ENCODE peak calls at places on chromosomes 12 and 14, in nine cellular contexts. One of them, this sample, is unnamed.
A peak's percentile ranks its signal among the peaks of the same experiment; 100 is the strongest.

GRCh38 chr12:128068211-128068610 is 198.8 kb upstream of the TMEM132C start:
- DNase-seq in mesothelial cell of epicardium: no peak
- DNase-seq in Panc1: no peak
- DNase-seq in heart right ventricle: no peak
- DNase-seq in right atrium auricular region: no peak
- DNase-seq in colonic mucosa: no peak
- DNase-seq in PC-9: no peak
- DNase-seq in CD8-positive, alpha-beta T cell: no peak
- DNase-seq in neural crest cell: no peak
- DNase-seq in this sample: no peak

GRCh38 chr12:131097247-131098177 is 143.8 kb downstream of the ADGRD1 start:
- DNase-seq in mesothelial cell of epicardium: peak; percentile 15
- DNase-seq in Panc1: no peak
- DNase-seq in heart right ventricle: peak; percentile 46
- DNase-seq in right atrium auricular region: no peak
- DNase-seq in colonic mucosa: no peak
- DNase-seq in PC-9: peak; percentile 8
- DNase-seq in CD8-positive, alpha-beta T cell: no peak
- DNase-seq in neural crest cell: no peak
- DNase-seq in this sample: no peak

GRCh38 chr12:118704517-118704916 is 276.8 kb upstream of the SRRM4 start:
- DNase-seq in mesothelial cell of epicardium: no peak
- DNase-seq in Panc1: no peak
- DNase-seq in heart right ventricle: no peak
- DNase-seq in right atrium auricular region: no peak
- DNase-seq in colonic mucosa: no peak
- DNase-seq in PC-9: no peak
- DNase-seq in CD8-positive, alpha-beta T cell: no peak
- DNase-seq in neural crest cell: no peak
- DNase-seq in this sample: no peak

GRCh38 chr14:29166507-29166906 is 399.9 kb downstream of the FOXG1 start:
- DNase-seq in mesothelial cell of epicardium: no peak
- DNase-seq in Panc1: no peak
- DNase-seq in heart right ventricle: no peak
- DNase-seq in right atrium auricular region: no peak
- DNase-seq in colonic mucosa: no peak
- DNase-seq in PC-9: no peak
- DNase-seq in CD8-positive, alpha-beta T cell: no peak
- DNase-seq in neural crest cell: no peak
- DNase-seq in this sample: no peak

GRCh38 chr12:120453977-120454376 is 7.7 kb downstream of the GATC start:
- DNase-seq in mesothelial cell of epicardium: no peak
- DNase-seq in Panc1: no peak
- DNase-seq in heart right ventricle: no peak
- DNase-seq in right atrium auricular region: no peak
- DNase-seq in colonic mucosa: no peak
- DNase-seq in PC-9: no peak
- DNase-seq in CD8-positive, alpha-beta T cell: peak; percentile 30
- DNase-seq in neural crest cell: no peak
- DNase-seq in this sample: peak; percentile 27

GRCh38 chr14:31205681-31206535 is 1.7 kb downstream of the HECTD1 start:
- DNase-seq in mesothelial cell of epicardium: no peak
- DNase-seq in Panc1: no peak
- DNase-seq in heart right ventricle: no peak
- DNase-seq in right atrium auricular region: no peak
- DNase-seq in colonic mucosa: no peak
- DNase-seq in PC-9: no peak
- DNase-seq in CD8-positive, alpha-beta T cell: no peak
- DNase-seq in neural crest cell: no peak
- DNase-seq in this sample: peak; percentile 72

GRCh38 chr14:59098377-59098776 is 90.1 kb upstream of the DAAM1 start:
- DNase-seq in mesothelial cell of epicardium: no peak
- DNase-seq in Panc1: no peak
- DNase-seq in heart right ventricle: no peak
- DNase-seq in right atrium auricular region: no peak
- DNase-seq in colonic mucosa: no peak
- DNase-seq in PC-9: peak; percentile 40
- DNase-seq in CD8-positive, alpha-beta T cell: no peak
- DNase-seq in neural crest cell: no peak
- DNase-seq in this sample: peak; percentile 94

GRCh38 chr12:47858511-47859266 is 39.0 kb upstream of the HDAC7 start:
- DNase-seq in mesothelial cell of epicardium: no peak
- DNase-seq in Panc1: no peak
- DNase-seq in heart right ventricle: no peak
- DNase-seq in right atrium auricular region: no peak
- DNase-seq in colonic mucosa: no peak
- DNase-seq in PC-9: peak; percentile 55
- DNase-seq in CD8-positive, alpha-beta T cell: no peak
- DNase-seq in neural crest cell: no peak
- DNase-seq in this sample: no peak

GRCh38 chr12:125152463-125152862 is 87.2 kb downstream of the AACS start:
- DNase-seq in mesothelial cell of epicardium: no peak
- DNase-seq in Panc1: no peak
- DNase-seq in heart right ventricle: no peak
- DNase-seq in right atrium auricular region: no peak
- DNase-seq in colonic mucosa: no peak
- DNase-seq in PC-9: no peak
- DNase-seq in CD8-positive, alpha-beta T cell: no peak
- DNase-seq in neural crest cell: no peak
- DNase-seq in this sample: no peak

GRCh38 chr14:104392396-104393198 is 187.0 kb upstream of the C14orf180 start:
- DNase-seq in mesothelial cell of epicardium: no peak
- DNase-seq in Panc1: no peak
- DNase-seq in heart right ventricle: no peak
- DNase-seq in right atrium auricular region: peak; percentile 34
- DNase-seq in colonic mucosa: peak; percentile 14
- DNase-seq in PC-9: no peak
- DNase-seq in CD8-positive, alpha-beta T cell: no peak
- DNase-seq in neural crest cell: no peak
- DNase-seq in this sample: no peak

GRCh38 chr14:66046035-66046434 is 440.1 kb upstream of the CCDC196 start:
- DNase-seq in mesothelial cell of epicardium: no peak
- DNase-seq in Panc1: no peak
- DNase-seq in heart right ventricle: no peak
- DNase-seq in right atrium auricular region: no peak
- DNase-seq in colonic mucosa: no peak
- DNase-seq in PC-9: no peak
- DNase-seq in CD8-positive, alpha-beta T cell: no peak
- DNase-seq in neural crest cell: no peak
- DNase-seq in this sample: peak; percentile 83

DNA sequence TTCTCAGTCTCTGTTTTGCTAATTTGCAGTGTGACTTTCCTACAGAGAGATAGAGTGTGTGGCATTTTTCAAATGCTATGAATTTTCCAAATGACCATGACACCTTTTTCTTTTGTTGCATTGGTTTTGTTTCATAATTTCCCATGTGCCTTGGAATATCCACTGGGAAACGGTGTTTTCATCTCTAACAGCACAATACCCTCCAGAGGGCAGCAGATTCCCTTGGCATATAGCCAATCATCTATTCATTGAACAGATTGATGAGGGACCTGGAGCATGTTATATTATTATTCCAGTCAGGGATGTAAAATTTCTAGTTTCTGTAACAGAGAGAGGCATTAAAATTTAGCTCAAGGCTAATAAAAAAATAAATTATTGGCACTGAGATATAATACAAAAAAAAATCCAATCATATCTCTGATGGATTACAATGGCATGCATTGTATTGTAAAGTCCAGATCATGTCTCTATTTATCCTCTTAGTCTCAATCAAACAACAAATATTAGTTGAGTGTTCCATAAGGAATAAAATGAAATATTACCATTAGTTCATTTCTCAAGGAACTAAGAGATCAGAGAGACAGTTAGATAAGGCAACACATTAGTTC is 29.6 kb upstream of the NTN4 start:
- DNase-seq in mesothelial cell of epicardium: no peak
- DNase-seq in Panc1: no peak
- DNase-seq in heart right ventricle: peak; percentile 36
- DNase-seq in right atrium auricular region: no peak
- DNase-seq in colonic mucosa: peak; percentile 66
- DNase-seq in PC-9: peak; percentile 46
- DNase-seq in CD8-positive, alpha-beta T cell: no peak
- DNase-seq in neural crest cell: no peak
- DNase-seq in this sample: peak; percentile 69
- TF ChIP-seq CTCF in mesothelial cell of epicardium: no peak
- TF ChIP-seq CTCF in Panc1: peak; percentile 59
- TF ChIP-seq CTCF in heart right ventricle: peak; percentile 51
- TF ChIP-seq CTCF in right atrium auricular region: peak; percentile 30
- TF ChIP-seq CTCF in colonic mucosa: peak; percentile 30
- TF ChIP-seq CTCF in PC-9: peak; percentile 69
- TF ChIP-seq CTCF in CD8-positive, alpha-beta T cell: no peak
- TF ChIP-seq CTCF in neural crest cell: peak; percentile 62
- TF ChIP-seq CTCF in this sample: peak; percentile 66

DNA sequence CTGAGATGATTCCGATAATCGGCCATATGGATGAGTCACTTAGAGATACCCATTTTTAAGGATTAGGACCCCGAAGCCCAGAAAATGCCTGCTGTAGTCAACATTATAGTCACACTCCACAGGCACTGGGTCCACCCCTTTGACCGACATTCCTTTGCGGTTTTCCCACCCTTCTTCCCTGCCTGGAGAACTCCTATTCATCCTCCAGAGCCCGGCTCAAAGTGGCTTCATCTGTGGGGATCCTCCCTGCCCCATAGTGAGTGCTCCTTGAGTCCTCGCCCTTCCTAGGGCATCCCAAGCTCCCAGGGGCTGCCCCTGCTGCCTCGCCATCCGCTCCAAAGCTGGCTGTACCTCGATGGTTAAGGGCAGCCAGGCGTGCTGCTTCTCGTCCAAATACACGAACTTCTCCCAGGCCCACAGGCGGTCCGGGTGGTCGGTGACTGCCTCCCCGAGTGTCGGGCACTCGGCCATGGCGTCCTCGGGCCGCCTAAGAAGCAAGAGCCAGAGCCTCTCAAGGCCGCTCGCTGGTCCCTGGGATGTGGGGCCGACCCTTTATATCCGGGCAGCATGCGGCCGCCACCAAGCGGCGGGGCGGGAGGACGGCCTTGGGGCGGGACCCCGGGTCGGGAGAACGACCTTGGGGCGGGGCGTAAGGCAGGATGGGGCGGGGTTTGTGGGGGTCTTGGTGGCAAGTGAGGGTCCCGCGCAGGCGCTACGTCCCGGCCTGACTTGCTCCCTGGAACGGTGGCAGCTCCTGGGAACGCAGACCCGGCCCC is at the start of gene TCL1A:
- DNase-seq in mesothelial cell of epicardium: no peak
- DNase-seq in Panc1: no peak
- DNase-seq in heart right ventricle: no peak
- DNase-seq in right atrium auricular region: no peak
- DNase-seq in colonic mucosa: no peak
- DNase-seq in PC-9: no peak
- DNase-seq in CD8-positive, alpha-beta T cell: no peak
- DNase-seq in neural crest cell: no peak
- DNase-seq in this sample: no peak
- TF ChIP-seq CTCF in mesothelial cell of epicardium: no peak
- TF ChIP-seq CTCF in Panc1: no peak
- TF ChIP-seq CTCF in heart right ventricle: no peak
- TF ChIP-seq CTCF in right atrium auricular region: no peak
- TF ChIP-seq CTCF in colonic mucosa: no peak
- TF ChIP-seq CTCF in PC-9: no peak
- TF ChIP-seq CTCF in CD8-positive, alpha-beta T cell: no peak
- TF ChIP-seq CTCF in neural crest cell: no peak
- TF ChIP-seq CTCF in this sample: no peak

GRCh38 chr14:60488175-60488574 is 2.3 kb upstream of the C14orf39 start:
- DNase-seq in mesothelial cell of epicardium: no peak
- DNase-seq in Panc1: no peak
- DNase-seq in heart right ventricle: no peak
- DNase-seq in right atrium auricular region: no peak
- DNase-seq in colonic mucosa: no peak
- DNase-seq in PC-9: no peak
- DNase-seq in CD8-positive, alpha-beta T cell: no peak
- DNase-seq in neural crest cell: no peak
- DNase-seq in this sample: no peak
- TF ChIP-seq CTCF in mesothelial cell of epicardium: no peak
- TF ChIP-seq CTCF in Panc1: peak; percentile 19
- TF ChIP-seq CTCF in heart right ventricle: no peak
- TF ChIP-seq CTCF in right atrium auricular region: no peak
- TF ChIP-seq CTCF in colonic mucosa: no peak
- TF ChIP-seq CTCF in PC-9: peak; percentile 53
- TF ChIP-seq CTCF in CD8-positive, alpha-beta T cell: no peak
- TF ChIP-seq CTCF in neural crest cell: peak; percentile 41
- TF ChIP-seq CTCF in this sample: peak; percentile 15

GRCh38 chr14:102316746-102317563 is 2.6 kb upstream of the ZNF839 start:
- DNase-seq in mesothelial cell of epicardium: peak; percentile 94
- DNase-seq in Panc1: peak; percentile 61
- DNase-seq in heart right ventricle: peak; percentile 92
- DNase-seq in right atrium auricular region: peak; percentile 98
- DNase-seq in colonic mucosa: peak; percentile 94
- DNase-seq in PC-9: peak; percentile 85
- DNase-seq in CD8-positive, alpha-beta T cell: peak; percentile 87
- DNase-seq in neural crest cell: peak; percentile 97
- DNase-seq in this sample: peak; percentile 93

GRCh38 chr14:102318781-102319276 is 717 bp upstream of the ZNF839 start:
- DNase-seq in mesothelial cell of epicardium: no peak
- DNase-seq in Panc1: no peak
- DNase-seq in heart right ventricle: no peak
- DNase-seq in right atrium auricular region: no peak
- DNase-seq in colonic mucosa: peak; percentile 30
- DNase-seq in PC-9: no peak
- DNase-seq in CD8-positive, alpha-beta T cell: no peak
- DNase-seq in neural crest cell: no peak
- DNase-seq in this sample: no peak

GRCh38 chr14:102316048-102316745 is 3.3 kb upstream of the ZNF839 start:
- DNase-seq in mesothelial cell of epicardium: peak; percentile 36
- DNase-seq in Panc1: no peak
- DNase-seq in heart right ventricle: peak; percentile 68
- DNase-seq in right atrium auricular region: no peak
- DNase-seq in colonic mucosa: peak; percentile 70
- DNase-seq in PC-9: no peak
- DNase-seq in CD8-positive, alpha-beta T cell: peak; percentile 57
- DNase-seq in neural crest cell: peak; percentile 47
- DNase-seq in this sample: peak; percentile 81

GRCh38 chr14:102319351-102320032 is at the start of gene ZNF839:
- DNase-seq in mesothelial cell of epicardium: peak; percentile 80
- DNase-seq in Panc1: no peak
- DNase-seq in heart right ventricle: peak; percentile 94
- DNase-seq in right atrium auricular region: peak; percentile 95
- DNase-seq in colonic mucosa: peak; percentile 94
- DNase-seq in PC-9: peak; percentile 76
- DNase-seq in CD8-positive, alpha-beta T cell: peak; percentile 94
- DNase-seq in neural crest cell: peak; percentile 96
- DNase-seq in this sample: peak; percentile 91

GRCh38 chr14:102317564-102318248 is 1.8 kb upstream of the ZNF839 start:
- DNase-seq in mesothelial cell of epicardium: no peak
- DNase-seq in Panc1: no peak
- DNase-seq in heart right ventricle: peak; percentile 60
- DNase-seq in right atrium auricular region: no peak
- DNase-seq in colonic mucosa: peak; percentile 59
- DNase-seq in PC-9: peak; percentile 65
- DNase-seq in CD8-positive, alpha-beta T cell: peak; percentile 33
- DNase-seq in neural crest cell: no peak
- DNase-seq in this sample: peak; percentile 20
- TF ChIP-seq CTCF in mesothelial cell of epicardium: no peak
- TF ChIP-seq CTCF in Panc1: peak; percentile 36
- TF ChIP-seq CTCF in heart right ventricle: no peak
- TF ChIP-seq CTCF in right atrium auricular region: no peak
- TF ChIP-seq CTCF in colonic mucosa: peak; percentile 13
- TF ChIP-seq CTCF in PC-9: peak; percentile 49
- TF ChIP-seq CTCF in CD8-positive, alpha-beta T cell: no peak
- TF ChIP-seq CTCF in neural crest cell: no peak
- TF ChIP-seq CTCF in this sample: peak; percentile 0